ENCODE peak calls at places on chromosomes 13 and 19, in six cellular contexts. One of them, this sample, is unnamed.
A peak's percentile ranks its signal among the peaks of the same experiment; 100 is the strongest.

GRCh38 chr19:48511800-48512503 is at the start of gene LMTK3:
- DNase-seq in NCI-H345: peak; percentile 81
- DNase-seq in AG10803: no peak
- DNase-seq in NAMALWA: peak; percentile 66
- DNase-seq in cerebellum: peak; percentile 99
- DNase-seq in HTR-8/SVneo: no peak
- DNase-seq in this sample: no peak

GRCh38 chr19:29259867-29260281 is 46.9 kb upstream of the UQCRFS1 start:
- DNase-seq in NCI-H345: no peak
- DNase-seq in AG10803: no peak
- DNase-seq in NAMALWA: no peak
- DNase-seq in cerebellum: no peak
- DNase-seq in HTR-8/SVneo: no peak
- DNase-seq in this sample: no peak

GRCh38 chr13:61880576-61881283 is 465.1 kb upstream of the PCDH20 start:
- DNase-seq in NCI-H345: no peak
- DNase-seq in AG10803: no peak
- DNase-seq in NAMALWA: peak; percentile 90
- DNase-seq in cerebellum: no peak
- DNase-seq in HTR-8/SVneo: peak; percentile 1
- DNase-seq in this sample: no peak

GRCh38 chr13:33111414-33112110 is 95.3 kb downstream of the KL start:
- DNase-seq in NCI-H345: no peak
- DNase-seq in AG10803: peak; percentile 94
- DNase-seq in NAMALWA: no peak
- DNase-seq in cerebellum: no peak
- DNase-seq in HTR-8/SVneo: no peak
- DNase-seq in this sample: no peak

GRCh38 chr13:112587359-112587766 is 590 bp downstream of the TUBGCP3 start:
- DNase-seq in NCI-H345: peak; percentile 72
- DNase-seq in AG10803: peak; percentile 80
- DNase-seq in NAMALWA: peak; percentile 86
- DNase-seq in cerebellum: peak; percentile 59
- DNase-seq in HTR-8/SVneo: peak; percentile 74
- DNase-seq in this sample: peak; percentile 81

GRCh38 chr13:109371066-109371465 is 415.3 kb downstream of the IRS2 start:
- DNase-seq in NCI-H345: no peak
- DNase-seq in AG10803: no peak
- DNase-seq in NAMALWA: no peak
- DNase-seq in cerebellum: no peak
- DNase-seq in HTR-8/SVneo: no peak
- DNase-seq in this sample: no peak

GRCh38 chr19:38444026-38444425 is 10.5 kb downstream of the RYR1 start:
- DNase-seq in NCI-H345: no peak
- DNase-seq in AG10803: no peak
- DNase-seq in NAMALWA: no peak
- DNase-seq in cerebellum: no peak
- DNase-seq in HTR-8/SVneo: no peak
- DNase-seq in this sample: no peak

GRCh38 chr13:57123660-57124059 is 17.1 kb upstream of the PRR20A start:
- DNase-seq in NCI-H345: peak; percentile 1
- DNase-seq in AG10803: no peak
- DNase-seq in NAMALWA: no peak
- DNase-seq in cerebellum: peak; percentile 52
- DNase-seq in HTR-8/SVneo: no peak
- DNase-seq in this sample: no peak

GRCh38 chr19:3012522-3013260 is 16.4 kb downstream of the TLE2 start:
- DNase-seq in NCI-H345: no peak
- DNase-seq in AG10803: no peak
- DNase-seq in NAMALWA: no peak
- DNase-seq in cerebellum: no peak
- DNase-seq in HTR-8/SVneo: no peak
- DNase-seq in this sample: no peak

GRCh38 chr13:114054269-114054668 is 78.2 kb downstream of the RASA3 start:
- DNase-seq in NCI-H345: no peak
- DNase-seq in AG10803: no peak
- DNase-seq in NAMALWA: no peak
- DNase-seq in cerebellum: no peak
- DNase-seq in HTR-8/SVneo: no peak
- DNase-seq in this sample: no peak

GRCh38 chr19:34504809-34505291 is 23.3 kb downstream of the WTIP start:
- DNase-seq in NCI-H345: no peak
- DNase-seq in AG10803: no peak
- DNase-seq in NAMALWA: no peak
- DNase-seq in cerebellum: no peak
- DNase-seq in HTR-8/SVneo: no peak
- DNase-seq in this sample: no peak

GRCh38 chr19:14385492-14385891 is 4.2 kb downstream of the ADGRE5 start:
- DNase-seq in NCI-H345: no peak
- DNase-seq in AG10803: no peak
- DNase-seq in NAMALWA: no peak
- DNase-seq in cerebellum: no peak
- DNase-seq in HTR-8/SVneo: no peak
- DNase-seq in this sample: no peak

GRCh38 chr13:51764184-51765141 is 39.5 kb downstream of the DHRS12 start:
- DNase-seq in NCI-H345: peak; percentile 23
- DNase-seq in AG10803: peak; percentile 43
- DNase-seq in NAMALWA: no peak
- DNase-seq in cerebellum: no peak
- DNase-seq in HTR-8/SVneo: peak; percentile 5
- DNase-seq in this sample: peak; percentile 78

GRCh38 chr19:4518345-4519171 is at the start of gene PLIN4:
- DNase-seq in NCI-H345: no peak
- DNase-seq in AG10803: peak; percentile 39
- DNase-seq in NAMALWA: no peak
- DNase-seq in cerebellum: no peak
- DNase-seq in HTR-8/SVneo: no peak
- DNase-seq in this sample: peak; percentile 15

GRCh38 chr19:1046117-1046626 is 6.3 kb downstream of the ABCA7 start:
- DNase-seq in NCI-H345: no peak
- DNase-seq in AG10803: no peak
- DNase-seq in NAMALWA: no peak
- DNase-seq in cerebellum: no peak
- DNase-seq in HTR-8/SVneo: no peak
- DNase-seq in this sample: no peak

GRCh38 chr13:93726173-93727019 is 499.8 kb downstream of the GPC6 start:
- DNase-seq in NCI-H345: no peak
- DNase-seq in AG10803: peak; percentile 25
- DNase-seq in NAMALWA: no peak
- DNase-seq in cerebellum: no peak
- DNase-seq in HTR-8/SVneo: no peak
- DNase-seq in this sample: no peak

GRCh38 chr19:43699506-43700367 is 16.1 kb upstream of the IRGC start:
- DNase-seq in NCI-H345: no peak
- DNase-seq in AG10803: no peak
- DNase-seq in NAMALWA: no peak
- DNase-seq in cerebellum: no peak
- DNase-seq in HTR-8/SVneo: no peak
- DNase-seq in this sample: peak; percentile 20

GRCh38 chr19:45152504-45153338 is 8.1 kb downstream of the NKPD1 start:
- DNase-seq in NCI-H345: peak; percentile 26
- DNase-seq in AG10803: peak; percentile 36
- DNase-seq in NAMALWA: no peak
- DNase-seq in cerebellum: no peak
- DNase-seq in HTR-8/SVneo: no peak
- DNase-seq in this sample: no peak

GRCh38 chr19:54432144-54432738 is 16.8 kb upstream of the LENG8 start:
- DNase-seq in NCI-H345: no peak
- DNase-seq in AG10803: no peak
- DNase-seq in NAMALWA: no peak
- DNase-seq in cerebellum: no peak
- DNase-seq in HTR-8/SVneo: no peak
- DNase-seq in this sample: no peak

GRCh38 chr13:24802074-24802473 is 38.1 kb downstream of the RNF17 start:
- DNase-seq in NCI-H345: no peak
- DNase-seq in AG10803: peak; percentile 3
- DNase-seq in NAMALWA: no peak
- DNase-seq in cerebellum: no peak
- DNase-seq in HTR-8/SVneo: no peak
- DNase-seq in this sample: peak; percentile 81

GRCh38 chr19:18469245-18470107 is 31.5 kb upstream of the ISYNA1 start:
- DNase-seq in NCI-H345: no peak
- DNase-seq in AG10803: peak; percentile 71
- DNase-seq in NAMALWA: peak; percentile 49
- DNase-seq in cerebellum: peak; percentile 55
- DNase-seq in HTR-8/SVneo: no peak
- DNase-seq in this sample: peak; percentile 49